ENCODE peak calls at places on chromosomes 12 and 14, in four cellular contexts. M, I, B and J are unnamed samples.

GRCh38 chr14:63725786-63726185 is 2.1 kb downstream of the SGPP1 start:
- DNase-seq in M (no peak), I (no peak), B (no peak), J (no peak)

GRCh38 chr12:73421832-73422231 is 1115.8 kb upstream of the ATXN7L3B start:
- DNase-seq in M (no peak), I (no peak), B (no peak), J (no peak)

GRCh38 chr14:84807673-84808072 is 722.3 kb upstream of the FLRT2 start:
- DNase-seq in M (no peak), I (no peak), B (no peak), J (no peak)

GRCh38 chr12:93176166-93176565 is 201.6 kb upstream of the NUDT4 start:
- DNase-seq in M (no peak), I (no peak), B (no peak), J (no peak)

GRCh38 chr12:66901136-66901932 is 222.5 kb upstream of the GRIP1 start:
- DNase-seq in M (no peak), I (no peak), B (no peak), J (no peak)

GRCh38 chr14:75461303-75461702 is 33.5 kb downstream of the JDP2 start:
- DNase-seq in M (no peak), I (no peak), B (peak; percentile 50), J (no peak)

GRCh38 chr14:100653409-100653808 is 66.2 kb upstream of the BEGAIN start:
- DNase-seq in M (no peak), I (no peak), B (no peak), J (no peak)

GRCh38 chr14:21072102-21072501 is 2.0 kb downstream of the ARHGEF40 start:
- DNase-seq in M (no peak), I (no peak), B (no peak), J (no peak)

GRCh38 chr12:123902821-123903220 is 69.8 kb downstream of the CCDC92 start:
- DNase-seq in M (no peak), I (no peak), B (no peak), J (no peak)

GRCh38 chr12:12684375-12685106 is 11.4 kb downstream of the GPR19 start:
- DNase-seq in M (no peak), I (peak; percentile 51), B (no peak), J (peak; percentile 25)

GRCh38 chr12:49091836-49092085 is 2.8 kb downstream of the DHH start:
- DNase-seq in M (no peak), I (no peak), B (no peak), J (no peak)

GRCh38 chr12:50572760-50573159 is 68.0 kb downstream of the DIP2B start:
- DNase-seq in M (no peak), I (no peak), B (no peak), J (no peak)

GRCh38 chr14:75091251-75091650 is 21.8 kb downstream of the ZC2HC1C start:
- DNase-seq in M (no peak), I (no peak), B (no peak), J (no peak)

GRCh38 chr14:99229654-99230215 is 42.3 kb downstream of the BCL11B start:
- DNase-seq in M (no peak), I (no peak), B (no peak), J (no peak)
- H3K27ac ChIP-seq in M (no peak overlapping the region), I (no peak overlapping the region), B (no peak overlapping the region), J (no peak overlapping the region)

GRCh38 chr12:117885211-117885610 is 83.6 kb downstream of the KSR2 start:
- DNase-seq in M (no peak), I (no peak), B (no peak), J (no peak)
- H3K4me1 ChIP-seq in M (no peaks in the 10 kb centered on the region), I (no peaks in the 10 kb centered on the region), B (no peaks in the 10 kb centered on the region), J (no peaks in the 10 kb centered on the region)

GRCh38 chr14:95493503-95493902 is 22.9 kb downstream of the SYNE3 start:
- DNase-seq in M (no peak), I (no peak), B (no peak), J (no peak)
- H3K27ac ChIP-seq in M (no peak overlapping the region), I (no peak overlapping the region), B (no peak overlapping the region), J (no peak overlapping the region)

DNA sequence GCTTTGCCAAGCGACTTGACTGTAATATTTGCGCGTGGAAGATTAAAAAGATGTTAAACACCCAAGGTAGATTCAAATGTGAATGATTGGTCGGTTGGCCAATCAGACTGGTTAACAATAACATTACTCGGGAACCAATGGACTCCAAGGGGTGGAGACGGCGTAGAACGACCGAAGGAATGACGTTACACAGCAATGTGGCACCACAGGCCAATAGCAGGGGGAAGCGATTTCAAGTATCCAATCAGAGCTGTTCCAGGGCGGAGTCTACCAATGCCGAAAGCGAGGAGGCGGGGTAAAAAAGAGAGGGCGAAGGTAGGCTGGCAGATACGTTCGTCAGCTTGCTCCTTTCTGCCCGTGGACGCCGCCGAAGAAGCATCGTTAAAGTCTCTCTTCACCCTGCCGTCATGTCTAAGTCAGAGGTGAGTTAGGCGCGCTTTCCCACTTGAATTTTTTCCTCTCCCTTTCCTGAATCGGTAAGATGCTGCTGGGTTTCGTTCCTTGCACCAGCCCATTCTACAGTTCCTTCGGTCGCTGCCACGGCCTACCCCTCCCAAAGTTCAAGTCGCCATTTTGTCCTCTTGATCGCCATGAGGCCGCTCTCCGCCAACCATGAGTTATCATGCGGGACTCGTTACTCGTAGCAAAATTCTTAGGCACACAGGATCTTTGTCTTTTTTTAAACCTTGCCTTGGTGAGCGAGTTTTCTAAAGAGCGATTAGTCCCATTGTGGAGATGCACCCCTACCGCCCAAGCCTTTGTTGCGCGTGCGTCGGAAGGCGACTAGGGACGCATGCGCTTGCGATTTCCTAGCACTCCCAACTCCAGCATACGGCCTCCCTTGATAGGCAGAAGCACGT is at the start of gene HNRNPA1:
- DNase-seq in M (peak; percentile 98), I (peak; percentile 100), B (peak; percentile 99), J (peak; percentile 95)
- H3K4me1 ChIP-seq in M (peaks cover 4% of the 10 kb centered on the region), I (peaks cover 29% of the 10 kb centered on the region), B (no peaks in the 10 kb centered on the region), J (peaks cover 43% of the 10 kb centered on the region)

DNA sequence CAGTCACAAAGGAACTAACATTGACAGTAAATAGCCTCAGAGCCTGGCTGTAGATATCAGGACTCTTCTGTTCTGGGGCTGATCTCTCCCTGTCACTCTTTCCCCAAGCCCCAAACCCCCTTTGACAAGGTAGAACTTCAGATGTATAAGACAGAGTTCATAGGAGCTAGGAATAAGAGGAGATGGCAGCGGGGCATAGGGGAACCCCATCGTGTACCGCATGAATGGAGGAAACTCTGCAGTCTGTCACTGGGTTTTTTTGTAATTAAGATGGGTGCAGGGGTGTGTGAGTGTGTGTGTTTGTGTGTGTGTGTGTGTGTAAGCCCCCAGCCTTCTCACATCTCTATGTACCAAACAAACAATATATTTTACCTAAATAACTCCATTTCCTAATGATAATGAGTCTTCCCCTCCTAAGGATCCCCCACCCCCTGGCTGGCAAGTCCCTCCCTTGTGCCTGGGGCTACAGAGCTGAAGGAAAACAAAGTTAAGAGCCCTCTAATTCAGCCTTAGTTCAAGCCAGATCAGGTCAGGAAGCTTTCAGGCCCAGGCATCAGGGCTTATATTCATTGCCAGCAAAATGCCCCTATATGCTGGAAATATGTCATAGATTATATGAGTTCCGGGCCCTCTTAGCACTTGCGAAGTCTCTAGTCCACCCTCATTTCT is 9.1 kb upstream of the HOXC4 start:
- DNase-seq in M (no peak), I (no peak), B (no peak), J (no peak)
- H3K27ac ChIP-seq in M (no peak overlapping the region), I (no peak overlapping the region), B (no peak overlapping the region), J (no peak overlapping the region)

DNA sequence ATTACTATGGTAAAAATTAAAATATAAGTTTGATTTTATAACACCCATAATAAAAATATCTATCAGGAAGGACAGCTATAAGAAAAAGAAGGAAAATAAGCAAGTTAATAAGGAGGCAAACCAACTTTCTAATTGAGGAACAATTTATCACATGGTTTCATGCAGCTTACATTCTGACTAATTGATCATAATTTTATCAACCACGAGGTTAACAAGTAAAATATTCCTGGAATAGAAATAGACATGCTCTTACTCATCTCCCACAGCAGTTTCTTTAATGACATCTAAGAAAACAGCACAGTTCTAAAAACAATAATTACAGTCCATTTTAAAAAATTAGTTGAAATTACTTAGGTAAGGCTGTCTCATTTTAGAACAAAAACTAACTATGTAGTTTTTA is 130.8 kb upstream of the KRR1 start:
- DNase-seq in M (no peak), I (no peak), B (no peak), J (no peak)
- H3K4me1 ChIP-seq in M (no peaks in the 10 kb centered on the region), I (peaks cover 15% of the 10 kb centered on the region), B (no peaks in the 10 kb centered on the region), J (no peaks in the 10 kb centered on the region)

DNA sequence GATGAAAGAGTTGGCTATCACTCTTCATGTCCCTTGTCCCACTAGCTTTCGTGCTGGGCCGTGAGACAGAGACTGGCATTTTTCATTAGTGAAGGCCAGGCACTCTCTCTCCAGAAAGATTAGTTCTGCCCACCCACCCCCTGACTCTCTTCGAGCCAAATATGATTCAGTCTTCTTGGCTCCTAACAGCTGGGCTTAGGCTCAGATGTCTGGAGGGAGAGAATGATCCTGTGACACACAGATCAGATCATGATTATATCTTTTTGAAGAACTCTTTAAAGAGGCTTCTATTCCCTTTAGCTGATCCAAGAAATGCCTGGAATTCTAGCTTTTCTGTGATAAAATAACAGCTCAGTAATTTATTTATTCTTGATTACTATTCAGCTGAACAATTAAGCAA is 5.2 kb upstream of the GNG2 start:
- DNase-seq in M (no peak), I (no peak), B (no peak), J (no peak)
- H3K27ac ChIP-seq in M (no peak overlapping the region), I (no peak overlapping the region), B (no peak overlapping the region), J (no peak overlapping the region)

GRCh38 chr12:563250-563781 is 99.9 kb downstream of the NINJ2 start:
- DNase-seq in M (no peak), I (no peak), B (no peak), J (no peak)
- H3K4me1 ChIP-seq in M (no peaks in the 10 kb centered on the region), I (no peaks in the 10 kb centered on the region), B (no peaks in the 10 kb centered on the region), J (no peaks in the 10 kb centered on the region)